ENCODE peak calls at places on chromosome 22, in eight cellular contexts. H is psoas muscle, N is fibroblast of villous mesenchyme, Q is colonic mucosa, T is H1, Y is GM13977, P is neural crest cell, X is mammary epithelial cell. L is an unnamed sample.

GRCh38 chr22:17678817-17679385 is 40.3 kb downstream of the BCL2L13 start:
- DNase-seq in H (no peak), N (no peak), Q (no peak), T (no peak), Y (no peak), P (no peak), X (no peak), L (no peak)

GRCh38 chr22:46984751-46985506 is 222.5 kb downstream of the TBC1D22A start:
- DNase-seq in H (no peak), N (peak), Q (no peak), T (no peak), Y (no peak), P (no peak), X (peak), L (no peak)

GRCh38 chr22:35705141-35705540 is 12.5 kb upstream of the APOL5 start:
- DNase-seq in H (no peak), N (peak), Q (no peak), T (no peak), Y (no peak), P (no peak), X (peak), L (no peak)

GRCh38 chr22:48347311-48347710 is 1480.4 kb downstream of the BRD1 start:
- DNase-seq in H (no peak), N (no peak), Q (no peak), T (no peak), Y (no peak), P (no peak), X (no peak), L (no peak)

GRCh38 chr22:46085831-46086576 is 64.3 kb upstream of the PPARA start:
- DNase-seq in H (peak), N (peak), Q (peak), T (no peak), Y (no peak), P (no peak), X (peak), L (no peak)

GRCh38 chr22:47188337-47189055 is 426.0 kb downstream of the TBC1D22A start:
- DNase-seq in H (no peak), N (no peak), Q (no peak), T (no peak), Y (no peak), P (no peak), X (no peak), L (no peak)

GRCh38 chr22:44869196-44869595 is 116.8 kb downstream of the ARHGAP8 start:
- DNase-seq in H (no peak), N (no peak), Q (no peak), T (no peak), Y (no peak), P (no peak), X (no peak), L (no peak)

GRCh38 chr22:45942787-45943493 is 34.0 kb downstream of the WNT7B start:
- DNase-seq in H (no peak), N (no peak), Q (no peak), T (no peak), Y (no peak), P (no peak), X (peak), L (no peak)

GRCh38 chr22:19041403-19042074 is 80.7 kb downstream of the DGCR2 start:
- DNase-seq in H (no peak), N (no peak), Q (no peak), T (no peak), Y (no peak), P (no peak), X (no peak), L (no peak)

GRCh38 chr22:20970939-20971657 is 4.0 kb downstream of the AIFM3 start:
- DNase-seq in H (no peak), N (no peak), Q (no peak), T (no peak), Y (no peak), P (no peak), X (no peak), L (no peak)

GRCh38 chr22:48545976-48546375 is 1281.7 kb downstream of the BRD1 start:
- DNase-seq in H (no peak), N (no peak), Q (no peak), T (no peak), Y (no peak), P (no peak), X (no peak), L (no peak)

GRCh38 chr22:20262582-20263147 is 5.5 kb downstream of the RTN4R start:
- DNase-seq in H (no peak), N (no peak), Q (no peak), T (no peak), Y (no peak), P (no peak), X (no peak), L (no peak)

GRCh38 chr22:19201858-19202798 is 23.6 kb upstream of the SLC25A1 start:
- DNase-seq in H (no peak), N (no peak), Q (no peak), T (no peak), Y (no peak), P (no peak), X (no peak), L (no peak)

GRCh38 chr22:43487311-43488030 is 75.7 kb downstream of the MPPED1 start:
- DNase-seq in H (no peak), N (no peak), Q (no peak), T (no peak), Y (no peak), P (no peak), X (no peak), L (no peak)

GRCh38 chr22:36465232-36466021 is 16.0 kb downstream of the TXN2 start:
- DNase-seq in H (peak), N (peak), Q (peak), T (no peak), Y (no peak), P (no peak), X (peak), L (no peak)

GRCh38 chr22:39665229-39665628 is 94.7 kb downstream of the CACNA1I start:
- DNase-seq in H (no peak), N (no peak), Q (no peak), T (no peak), Y (no peak), P (no peak), X (no peak), L (no peak)
- TF ChIP-seq CTCF in H (no peak), N (no peak), Q (no peak), T (no peak), Y (no peak), P (no peak), X (no peak), L (no peak)

GRCh38 chr22:22461583-22461982 is 47.0 kb downstream of the ZNF280B start:
- DNase-seq in H (no peak), N (no peak), Q (no peak), T (no peak), Y (no peak), P (no peak), X (no peak), L (no peak)

GRCh38 chr22:22458896-22459588 is 49.5 kb downstream of the ZNF280B start:
- DNase-seq in H (no peak), N (no peak), Q (no peak), T (no peak), Y (no peak), P (no peak), X (no peak), L (no peak)

GRCh38 chr22:22460060-22460459 is 48.5 kb downstream of the ZNF280B start:
- DNase-seq in H (no peak), N (no peak), Q (no peak), T (peak), Y (no peak), P (no peak), X (no peak), L (no peak)

GRCh38 chr22:22461111-22461510 is 47.4 kb downstream of the ZNF280B start:
- DNase-seq in H (no peak), N (no peak), Q (no peak), T (no peak), Y (no peak), P (no peak), X (no peak), L (no peak)

DNA sequence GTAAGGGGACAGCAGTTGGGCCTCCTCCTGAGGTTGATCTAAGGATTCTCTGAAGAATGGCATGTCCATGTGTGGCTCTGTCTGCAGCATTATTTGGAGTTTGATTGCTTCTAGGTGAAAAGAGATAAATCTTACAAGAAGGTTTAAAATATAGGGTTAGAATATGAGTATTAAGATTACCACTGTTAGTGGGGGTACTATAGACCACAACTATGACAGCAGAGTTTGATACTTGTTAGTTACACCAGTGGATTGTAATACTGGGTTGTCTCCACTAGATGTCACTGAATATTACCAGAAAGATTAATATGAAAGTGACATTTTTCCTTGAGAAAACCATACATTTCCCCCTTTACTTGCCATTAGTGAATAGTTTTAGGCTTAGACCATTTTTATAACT is 47.9 kb downstream of the ZNF280B start:
- DNase-seq in H (no peak), N (no peak), Q (no peak), T (no peak), Y (no peak), P (no peak), X (no peak), L (no peak)
- TF ChIP-seq CTCF in H (peak), N (peak), Q (peak), T (peak), Y (no peak), P (peak), X (peak), L (peak)

DNA sequence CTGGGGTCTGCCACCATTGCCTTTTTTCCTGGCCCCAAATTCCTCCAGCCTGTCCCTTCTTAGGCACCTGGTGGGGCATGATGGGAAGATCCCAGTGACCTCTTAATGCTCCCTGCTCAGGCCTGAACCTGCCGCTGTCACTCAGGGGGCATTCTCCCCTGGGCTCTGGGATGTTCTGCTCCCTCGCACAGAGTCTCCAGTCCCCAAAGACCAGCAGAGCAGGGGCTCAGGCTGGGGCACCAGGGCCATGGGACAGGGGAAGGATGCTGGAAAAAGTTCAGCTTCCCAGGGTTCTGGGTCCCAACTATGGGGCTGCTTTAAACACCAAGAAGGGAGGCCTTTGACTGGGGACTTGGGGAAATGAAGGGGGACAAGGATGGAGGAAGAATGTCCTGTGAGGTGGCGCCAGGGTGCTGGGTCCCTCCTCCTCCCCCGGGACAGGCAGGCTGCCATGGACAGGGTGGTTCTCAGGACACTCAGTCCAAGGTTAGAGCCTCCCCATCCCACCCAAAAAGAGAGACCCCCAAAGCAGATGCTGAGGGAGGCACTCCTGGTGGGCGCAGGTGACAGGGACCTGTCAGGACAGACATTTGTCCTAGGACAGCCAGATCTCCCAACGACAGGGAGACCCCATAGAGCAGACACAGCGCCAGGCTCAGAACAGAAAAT is 30.8 kb downstream of the IGLL5 start:
- DNase-seq in H (no peak), N (no peak), Q (no peak), T (no peak), Y (no peak), P (no peak), X (no peak), L (no peak)
- TF ChIP-seq CTCF in H (no peak), N (no peak), Q (no peak), T (no peak), Y (no peak), P (no peak), X (no peak), L (no peak)

GRCh38 chr22:37802310-37803194 is 5.2 kb upstream of the GCAT start:
- DNase-seq in H (peak), N (peak), Q (peak), T (peak), Y (peak), P (peak), X (no peak), L (peak)
- TF ChIP-seq CTCF in H (no peak), N (peak), Q (no peak), T (no peak), Y (no peak), P (no peak), X (no peak), L (peak)

GRCh38 chr22:49962012-49962750 is 1.6 kb downstream of the PIM3 start:
- DNase-seq in H (peak), N (peak), Q (peak), T (peak), Y (peak), P (no peak), X (peak), L (peak)
- TF ChIP-seq CTCF in H (no peak), N (no peak), Q (no peak), T (no peak), Y (no peak), P (no peak), X (no peak), L (no peak)

DNA sequence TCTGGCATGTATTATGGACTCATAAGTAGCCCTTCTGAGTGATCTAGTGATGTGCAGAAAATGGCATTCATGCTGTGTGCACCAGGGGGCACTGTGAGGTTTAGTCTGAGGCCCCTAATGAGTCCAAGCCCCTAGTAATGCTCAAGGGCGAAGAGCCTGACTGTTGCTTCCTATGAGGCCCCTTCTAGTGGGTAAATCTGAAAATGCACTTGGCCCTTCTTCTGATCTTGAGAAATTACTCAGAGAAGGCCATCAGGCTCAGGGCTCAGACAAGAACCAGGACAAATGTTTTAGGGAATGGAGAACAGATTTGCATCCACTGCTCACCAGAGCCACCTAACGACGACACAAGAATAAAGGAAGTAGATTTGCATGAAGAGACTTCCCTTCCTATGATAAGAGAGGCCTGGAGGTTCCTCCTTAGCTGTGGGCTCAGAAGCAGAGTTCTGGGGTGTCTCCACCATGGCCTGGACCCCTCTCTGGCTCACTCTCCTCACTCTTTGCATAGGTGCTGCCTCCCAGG is 75.8 kb downstream of the GGTLC2 start:
- DNase-seq in H (no peak), N (peak), Q (peak), T (peak), Y (peak), P (peak), X (no peak), L (no peak)
- TF ChIP-seq CTCF in H (no peak), N (peak), Q (peak), T (peak), Y (peak), P (peak), X (peak), L (peak)

DNA sequence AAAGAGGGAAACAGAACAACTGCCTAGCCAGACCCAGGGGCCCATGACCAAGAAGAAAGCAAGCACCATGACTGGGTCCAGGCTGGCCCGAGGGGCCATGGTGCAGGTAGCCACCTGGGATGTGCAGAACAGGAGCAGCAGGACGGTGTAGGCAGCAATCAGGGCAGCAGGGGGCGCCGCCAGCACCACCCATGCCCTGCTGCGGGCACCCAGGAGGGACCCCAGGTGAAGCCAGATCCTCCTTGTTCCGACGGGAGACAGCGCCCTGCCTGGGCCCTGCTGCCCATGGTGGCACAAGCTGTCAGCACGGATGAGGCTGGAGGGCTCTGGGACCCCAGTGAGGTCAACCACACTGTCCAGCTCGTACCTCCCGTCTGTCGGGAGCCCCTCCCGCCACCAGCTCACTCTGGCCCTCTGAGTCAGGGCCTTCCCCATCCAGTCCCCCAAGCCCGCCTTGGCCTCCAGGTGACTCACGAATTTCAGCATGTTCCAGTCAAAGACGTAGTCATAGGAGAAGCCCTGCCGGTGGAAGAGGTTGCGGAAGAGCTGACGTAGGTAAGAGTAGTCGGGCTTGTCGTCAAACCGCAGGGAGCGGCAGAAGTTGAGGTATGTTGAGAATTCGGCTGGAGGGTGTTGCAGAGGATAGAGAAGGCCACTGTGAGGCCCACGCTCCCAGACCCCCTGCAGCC is 18.8 kb downstream of the CSNK1E start:
- DNase-seq in H (no peak), N (peak), Q (no peak), T (no peak), Y (peak), P (no peak), X (peak), L (no peak)
- TF ChIP-seq CTCF in H (peak), N (peak), Q (peak), T (peak), Y (peak), P (peak), X (peak), L (no peak)

GRCh38 chr22:30697975-30698374 is 3.3 kb downstream of the OSBP2 start:
- DNase-seq in H (no peak), N (no peak), Q (no peak), T (no peak), Y (no peak), P (no peak), X (no peak), L (no peak)

GRCh38 chr22:30694171-30694637 is 470 bp upstream of the OSBP2 start:
- DNase-seq in H (peak), N (no peak), Q (peak), T (peak), Y (peak), P (peak), X (peak), L (peak)

GRCh38 chr22:30695871-30696655 is 1.4 kb downstream of the OSBP2 start:
- DNase-seq in H (no peak), N (no peak), Q (no peak), T (no peak), Y (peak), P (no peak), X (no peak), L (no peak)

GRCh38 chr22:30695351-30695762 is 683 bp downstream of the OSBP2 start:
- DNase-seq in H (peak), N (no peak), Q (no peak), T (no peak), Y (no peak), P (no peak), X (no peak), L (no peak)

GRCh38 chr22:30694638-30695350 is at the start of gene OSBP2:
- DNase-seq in H (peak), N (no peak), Q (peak), T (peak), Y (peak), P (peak), X (no peak), L (peak)
- TF ChIP-seq CTCF in H (peak), N (no peak), Q (no peak), T (no peak), Y (peak), P (no peak), X (peak), L (no peak)

GRCh38 chr22:26134654-26135330 is 34.5 kb upstream of the SEZ6L start:
- DNase-seq in H (no peak), N (no peak), Q (no peak), T (peak), Y (no peak), P (no peak), X (no peak), L (no peak)
- TF ChIP-seq CTCF in H (no peak), N (no peak), Q (no peak), T (peak), Y (peak), P (peak), X (no peak), L (peak)

GRCh38 chr22:50415426-50415825 is 59.4 kb downstream of the SBF1 start:
- DNase-seq in H (no peak), N (no peak), Q (no peak), T (no peak), Y (no peak), P (no peak), X (no peak), L (no peak)
- TF ChIP-seq CTCF in H (no peak), N (no peak), Q (no peak), T (no peak), Y (no peak), P (no peak), X (no peak), L (no peak)